ENCODE peak calls at places on chromosome 13, in four cellular contexts. V is heart left ventricle, M is A549, W is breast epithelium. O is an unnamed sample.
A peak's percentile ranks its signal among the peaks of the same experiment; 100 is the strongest.

GRCh38 chr13:46062190-46062589 is 9.6 kb upstream of the ZC3H13 start:
- DNase-seq in V (no peak), M (peak; percentile 64), W (no peak), O (no peak)

GRCh38 chr13:113538689-113539058 is 45.9 kb upstream of the TFDP1 start:
- DNase-seq in M (no peak), W (no peak), V (no peak), O (no peak)

GRCh38 chr13:98746968-98747367 is 5.5 kb downstream of the SLC15A1 start:
- DNase-seq in W (no peak), M (peak; percentile 37), V (no peak), O (peak; percentile 49)

GRCh38 chr13:51420681-51421476 is 32.0 kb downstream of the INTS6 start:
- DNase-seq in M (no peak), V (no peak), W (no peak), O (no peak)

GRCh38 chr13:44437356-44438233 is 64.0 kb downstream of the SERP2 start:
- DNase-seq in W (no peak), V (no peak), M (peak; percentile 49), O (no peak)

GRCh38 chr13:102968572-102969228 is 97.5 kb downstream of the SLC10A2 start:
- DNase-seq in W (no peak), M (no peak), V (no peak), O (no peak)

GRCh38 chr13:27923794-27924528 is 4.2 kb downstream of the PDX1 start:
- DNase-seq in V (no peak), W (no peak), M (no peak), O (no peak)

GRCh38 chr13:113588394-113589111 is 4.0 kb downstream of the TFDP1 start:
- DNase-seq in W (no peak), V (no peak), M (no peak), O (peak; percentile 25)

GRCh38 chr13:44976196-44976595 is 13.1 kb downstream of the NUFIP1 start:
- DNase-seq in W (no peak), M (no peak), V (no peak), O (no peak)

GRCh38 chr13:99717959-99718674 is 216.8 kb downstream of the TM9SF2 start:
- DNase-seq in M (no peak), V (no peak), W (no peak), O (no peak)

GRCh38 chr13:49936085-49936942 is at the start of gene SPRYD7:
- DNase-seq in V (peak; percentile 98), M (peak; percentile 98), W (peak; percentile 96), O (peak; percentile 95)

GRCh38 chr13:49936943-49937273 is 768 bp upstream of the SPRYD7 start:
- DNase-seq in V (no peak), M (no peak), W (no peak), O (no peak)

GRCh38 chr13:49938921-49939320 is 2.8 kb upstream of the SPRYD7 start:
- DNase-seq in V (no peak), M (no peak), W (no peak), O (no peak)

GRCh38 chr13:49935171-49936084 is 712 bp downstream of the SPRYD7 start:
- DNase-seq in W (no peak), V (peak; percentile 33), M (peak; percentile 82), O (no peak)

DNA sequence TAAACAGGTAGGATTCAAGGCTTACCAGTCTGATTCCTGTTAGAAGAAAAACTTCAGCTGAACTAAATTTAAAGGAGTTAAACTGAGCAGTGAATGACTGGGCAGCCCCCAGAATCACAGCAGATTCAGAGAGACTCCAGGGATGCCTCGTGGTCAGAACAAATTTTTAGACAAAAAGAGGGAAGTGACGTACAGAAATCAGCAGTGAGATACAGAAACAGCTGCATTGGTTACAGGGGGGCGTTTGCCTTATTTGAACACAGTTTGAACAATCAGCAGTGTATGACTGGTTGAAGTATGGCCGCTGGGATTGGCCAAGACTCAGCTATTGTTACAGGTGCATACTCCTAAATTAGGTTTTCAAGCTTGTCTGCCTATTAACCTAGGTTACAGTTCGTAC is 2.1 kb upstream of the SPRYD7 start:
- DNase-seq in W (no peak), M (no peak), V (no peak), O (no peak)
- H3K4me3 ChIP-seq in W (no peak overlapping the region), M (no peak overlapping the region), V (no peak overlapping the region), O (no peak overlapping the region)

GRCh38 chr13:109750376-109750775 is 36.0 kb downstream of the IRS2 start:
- DNase-seq in V (no peak), M (no peak), W (no peak), O (no peak)
- TF ChIP-seq POLR2A in V (no peak), M (no peak), W (no peak), O (no peak)

GRCh38 chr13:52850396-52851152 is 2.1 kb upstream of the PCDH8 start:
- DNase-seq in V (peak; percentile 71), W (peak; percentile 32), M (peak; percentile 46), O (peak; percentile 23)
- TF ChIP-seq CTCF in V (no peak), W (no peak), M (no peak), O (no peak)

DNA sequence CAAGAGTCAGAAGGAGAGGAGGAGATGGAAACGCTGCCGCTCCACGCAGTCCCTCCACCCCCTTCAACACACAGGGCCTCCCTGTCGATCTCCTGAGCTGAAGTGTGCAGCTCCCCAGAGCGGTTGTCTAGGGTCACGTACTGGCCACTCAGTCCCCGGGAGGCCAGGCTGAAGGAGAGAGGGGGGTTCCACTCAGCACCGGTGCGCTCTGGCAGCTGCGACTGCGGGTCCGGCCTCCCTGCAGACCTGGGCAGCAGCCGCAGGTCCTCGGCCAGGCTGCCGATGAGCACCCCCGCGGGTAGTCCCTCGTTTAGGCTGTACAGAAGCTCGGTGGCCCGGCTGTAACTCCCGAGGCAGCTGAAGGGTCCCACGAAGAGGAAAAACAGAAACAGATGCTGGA is 2.1 kb downstream of the PCDH20 start:
- DNase-seq in W (no peak), V (no peak), M (no peak), O (no peak)
- H3K4me3 ChIP-seq in W (no peak overlapping the region), V (peak overlapping the region; percentile 25), M (no peak overlapping the region), O (no peak overlapping the region)

DNA sequence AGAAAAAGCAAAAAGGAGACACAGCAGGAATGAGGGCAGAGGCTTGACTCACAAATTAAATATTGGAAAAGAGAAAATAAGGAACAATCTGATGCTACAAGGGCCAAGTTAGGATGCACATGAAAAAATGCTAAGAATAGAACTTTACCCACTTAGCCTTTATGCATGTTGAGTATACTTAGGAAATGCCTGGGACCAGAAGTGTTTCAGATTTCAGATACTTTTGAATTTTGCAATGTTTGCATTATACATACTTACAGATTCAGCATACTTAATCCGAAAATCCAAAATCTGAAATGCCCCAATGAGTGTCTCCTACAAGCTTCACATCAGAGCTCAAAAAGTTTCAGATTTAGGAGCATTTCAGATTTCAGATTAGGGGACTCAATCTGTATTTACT is 262.3 kb downstream of the ABCC4 start:
- DNase-seq in V (no peak), M (no peak), W (no peak), O (no peak)
- TF ChIP-seq POLR2A in V (no peak), M (no peak), W (no peak), O (no peak)

GRCh38 chr13:107680115-107680514 is 535.2 kb downstream of the LIG4 start:
- DNase-seq in M (no peak), W (no peak), V (no peak), O (no peak)
- TF ChIP-seq CTCF in M (no peak), W (no peak), V (no peak), O (no peak)

GRCh38 chr13:112103971-112104872 is 37.3 kb downstream of the SOX1 start:
- DNase-seq in V (no peak), M (no peak), W (no peak), O (no peak)
- H3K4me3 ChIP-seq in V (no peak overlapping the region), M (no peak overlapping the region), W (no peak overlapping the region), O (no peak overlapping the region)

O was measured in lower leg skin.